ENCODE peak calls at places on chromosomes 1 and 21, in six cellular contexts. X, J, W, L, D and A are unnamed samples.

GRCh38 chr1:65948609-65949229 is 156.0 kb downstream of the PDE4B start:
- DNase-seq in J (no peak), D (no peak), W (no peak), X (peak; percentile 39), L (no peak), A (no peak)

GRCh38 chr1:27257155-27257554 is 22.7 kb downstream of the WDTC1 start:
- DNase-seq in X (peak; percentile 40), J (no peak), W (no peak), L (no peak), D (no peak), A (no peak)

GRCh38 chr1:28329395-28330153 is 734 bp downstream of the MED18 start:
- DNase-seq in J (no peak), L (peak; percentile 3), W (peak; percentile 14), X (peak; percentile 60), D (no peak), A (no peak)

GRCh38 chr1:12095822-12096263 is 32.7 kb downstream of the TNFRSF8 start:
- DNase-seq in L (no peak), D (no peak), W (no peak), X (peak; percentile 9), J (peak; percentile 67), A (no peak)

GRCh38 chr1:156495401-156496140 is 5.0 kb downstream of the MEF2D start:
- DNase-seq in J (no peak), X (no peak), W (peak; percentile 79), D (no peak), L (no peak), A (no peak)

GRCh38 chr1:147580609-147581008 is 39.3 kb downstream of the BCL9 start:
- DNase-seq in X (no peak), J (no peak), W (no peak), L (no peak), D (no peak), A (no peak)

GRCh38 chr1:12161662-12162458 is 4.9 kb upstream of the TNFRSF1B start:
- DNase-seq in L (peak; percentile 71), X (peak; percentile 88), D (no peak), W (peak; percentile 92), J (no peak), A (peak; percentile 30)

GRCh38 chr21:31348188-31348587 is 4.1 kb upstream of the TIAM1 start:
- DNase-seq in X (no peak), W (no peak), J (no peak), L (no peak), D (no peak), A (no peak)

GRCh38 chr1:212712451-212713303 is 13.0 kb upstream of the BATF3 start:
- DNase-seq in L (no peak), J (no peak), X (peak; percentile 46), W (no peak), D (no peak), A (no peak)

GRCh38 chr1:230281531-230281930 is 144.6 kb downstream of the PGBD5 start:
- DNase-seq in X (no peak), L (no peak), W (no peak), J (peak; percentile 44), D (no peak), A (no peak)

GRCh38 chr1:12477936-12478611 is 139.9 kb downstream of the DHRS3 start:
- DNase-seq in D (no peak), J (no peak), L (peak; percentile 94), X (peak; percentile 46), W (peak; percentile 75), A (peak; percentile 94)

GRCh38 chr1:232904566-232904965 is 45.8 kb upstream of the NTPCR start:
- DNase-seq in W (no peak), D (no peak), J (no peak), X (peak; percentile 84), L (peak; percentile 46), A (no peak)

GRCh38 chr1:44924835-44925464 is 61.4 kb downstream of the EIF2B3 start:
- DNase-seq in W (no peak), J (no peak), X (peak; percentile 84), D (no peak), L (no peak), A (no peak)

GRCh38 chr1:30930631-30931173 is 22.1 kb upstream of the SDC3 start:
- DNase-seq in W (no peak), L (no peak), D (no peak), X (no peak), J (no peak), A (no peak)

GRCh38 chr1:89881415-89882058 is 60.7 kb downstream of the LRRC8D start:
- DNase-seq in X (no peak), L (no peak), J (no peak), W (no peak), D (no peak), A (no peak)

GRCh38 chr21:42475526-42476492 is 20.2 kb downstream of the RSPH1 start:
- DNase-seq in X (no peak), D (no peak), W (no peak), J (no peak), L (no peak), A (no peak)

GRCh38 chr21:21383126-21383525 is 384.9 kb downstream of the NCAM2 start:
- DNase-seq in X (no peak), L (no peak), J (no peak), W (no peak), D (no peak), A (no peak)

GRCh38 chr21:44818636-44819011 is 762 bp upstream of the SUMO3 start:
- DNase-seq in W (peak; percentile 43), X (no peak), D (no peak), J (no peak), L (no peak), A (no peak)

GRCh38 chr1:7956218-7957032 is 5.1 kb upstream of the PARK7 start:
- DNase-seq in X (peak; percentile 73), D (no peak), J (no peak), L (no peak), W (no peak), A (no peak)

GRCh38 chr1:109218516-109218915 is 4.8 kb downstream of the SARS1 start:
- DNase-seq in W (no peak), X (no peak), L (peak; percentile 24), J (no peak), D (no peak), A (no peak)

GRCh38 chr1:29249170-29249691 is 12.9 kb downstream of the PTPRU start:
- DNase-seq in D (no peak), L (no peak), J (peak; percentile 88), W (no peak), X (peak; percentile 43), A (no peak)

GRCh38 chr1:155005076-155005971 is 2.7 kb downstream of the ZBTB7B start:
- DNase-seq in W (peak; percentile 69), X (no peak), D (no peak), L (peak; percentile 93), J (peak; percentile 55), A (peak; percentile 93)

GRCh38 chr1:230684146-230684545 is 29.8 kb downstream of the AGT start:
- DNase-seq in L (no peak), W (no peak), J (no peak), D (no peak), X (no peak), A (no peak)

GRCh38 chr1:15732686-15733081 is 3.4 kb upstream of the SLC25A34 start:
- DNase-seq in D (no peak), X (no peak), L (peak; percentile 49), W (no peak), J (no peak), A (no peak)
- H3K36me3 ChIP-seq in D (peaks cover 76% of the 10 kb centered on the region), X (peaks cover 76% of the 10 kb centered on the region), L (peaks cover 57% of the 10 kb centered on the region), W (peaks cover 6% of the 10 kb centered on the region), J (peaks cover 10% of the 10 kb centered on the region), A (no peaks in the 10 kb centered on the region)

DNA sequence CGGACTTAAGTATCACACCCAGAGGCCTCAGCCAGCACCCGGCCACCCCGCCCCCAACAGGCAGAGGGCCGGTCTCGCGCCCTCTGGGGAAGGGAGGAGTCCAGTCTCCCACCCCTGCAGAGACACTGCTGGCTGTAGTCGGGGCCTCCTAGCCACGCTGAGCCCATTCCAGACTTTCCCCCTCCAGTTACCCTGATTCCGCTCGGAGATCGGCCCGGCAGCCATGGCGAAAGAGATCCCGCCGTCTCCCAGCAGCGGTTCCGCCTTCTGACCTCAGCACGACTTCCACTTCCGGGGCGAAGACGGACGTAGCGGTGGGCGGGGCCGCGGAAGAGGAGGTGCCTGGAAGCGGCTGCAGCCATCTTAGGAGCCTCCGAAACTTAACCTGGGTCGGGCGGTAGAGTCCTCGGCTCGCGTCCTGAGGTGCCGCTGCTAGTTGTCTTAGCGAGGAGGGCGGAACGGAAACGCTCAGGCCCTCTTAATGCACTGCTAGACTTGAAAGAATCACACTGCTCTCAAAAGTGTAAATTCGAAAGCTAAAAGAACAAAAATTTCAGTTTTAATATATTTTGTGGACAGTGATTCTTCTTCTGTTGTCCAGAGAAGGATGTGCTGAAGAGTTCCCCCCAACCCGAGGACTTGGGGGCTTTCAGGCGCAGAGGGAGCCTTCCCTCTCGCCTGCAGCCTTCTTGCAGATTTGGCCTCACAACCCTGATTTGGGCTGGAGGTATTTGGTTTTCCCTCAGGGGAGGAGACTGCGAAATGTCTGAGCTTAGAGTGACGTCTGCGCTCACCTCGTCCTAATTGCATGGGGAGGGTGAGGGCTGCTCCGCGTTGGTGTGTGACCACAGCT is at the start of gene SF3B4:
- DNase-seq in J (peak; percentile 92), L (peak; percentile 97), W (peak; percentile 95), D (peak; percentile 88), X (peak; percentile 93), A (peak; percentile 97)
- H3K36me3 ChIP-seq in J (peaks cover 27% of the 10 kb centered on the region), L (peaks cover 36% of the 10 kb centered on the region), W (peaks cover 5% of the 10 kb centered on the region), D (peaks cover 41% of the 10 kb centered on the region), X (peaks cover 83% of the 10 kb centered on the region), A (peaks cover 11% of the 10 kb centered on the region)

GRCh38 chr1:54883349-54884102 is 3.5 kb downstream of the DHCR24 start:
- DNase-seq in L (no peak), D (no peak), X (peak; percentile 59), W (no peak), J (no peak), A (peak; percentile 49)

GRCh38 chr1:54884135-54884586 is 2.8 kb downstream of the DHCR24 start:
- DNase-seq in J (no peak), D (no peak), W (no peak), L (no peak), X (peak; percentile 44), A (no peak)

GRCh38 chr1:54885863-54886723 is 902 bp downstream of the DHCR24 start:
- DNase-seq in D (no peak), W (no peak), L (peak; percentile 24), X (peak; percentile 39), J (peak; percentile 73), A (peak; percentile 52)

GRCh38 chr1:54885237-54885679 is 1.7 kb downstream of the DHCR24 start:
- DNase-seq in L (no peak), D (no peak), J (no peak), X (no peak), W (no peak), A (no peak)

GRCh38 chr1:54884768-54885167 is 2.2 kb downstream of the DHCR24 start:
- DNase-seq in L (no peak), J (no peak), X (no peak), W (no peak), D (no peak), A (no peak)
- H3K36me3 ChIP-seq in L (no peaks in the 10 kb centered on the region), J (peaks cover 24% of the 10 kb centered on the region), X (peaks cover 28% of the 10 kb centered on the region), W (no peaks in the 10 kb centered on the region), D (peaks cover 65% of the 10 kb centered on the region), A (no peaks in the 10 kb centered on the region)

GRCh38 chr1:236848274-236848925 is 53.3 kb downstream of the MTR start:
- DNase-seq in L (no peak), D (no peak), J (no peak), W (no peak), X (no peak), A (no peak)
- H3K36me3 ChIP-seq in L (peaks cover 2% of the 10 kb centered on the region), D (peaks cover 69% of the 10 kb centered on the region), J (no peaks in the 10 kb centered on the region), W (no peaks in the 10 kb centered on the region), X (peaks cover 48% of the 10 kb centered on the region), A (no peaks in the 10 kb centered on the region)

GRCh38 chr1:36882536-36883285 is 151.6 kb downstream of the GRIK3 start:
- DNase-seq in D (no peak), X (no peak), W (no peak), J (peak; percentile 13), L (no peak), A (peak; percentile 1)
- H3K36me3 ChIP-seq in D (no peaks in the 10 kb centered on the region), X (no peaks in the 10 kb centered on the region), W (no peaks in the 10 kb centered on the region), J (no peaks in the 10 kb centered on the region), L (no peaks in the 10 kb centered on the region), A (no peaks in the 10 kb centered on the region)

GRCh38 chr1:6358144-6358624 is 35.4 kb downstream of the ACOT7 start:
- DNase-seq in X (peak; percentile 49), D (no peak), J (peak; percentile 41), W (no peak), L (no peak), A (no peak)
- H3K36me3 ChIP-seq in X (no peaks in the 10 kb centered on the region), D (no peaks in the 10 kb centered on the region), J (no peaks in the 10 kb centered on the region), W (no peaks in the 10 kb centered on the region), L (no peaks in the 10 kb centered on the region), A (no peaks in the 10 kb centered on the region)